ENCODE peak calls at places on chromosome 5, in seven cellular contexts. I is KBM-7, F is cerebellar cortex, P is fibroblast of villous mesenchyme, C is left colon, B is keratinocyte, N is fibroblast of lung. H is an unnamed sample.

GRCh38 chr5:114407783-114408182 is 45.9 kb downstream of the KCNN2 start:
- DNase-seq in I (no peak), F (peak; percentile 42), P (no peak), C (no peak), B (no peak), N (no peak), H (no peak)

GRCh38 chr5:10456583-10457562 is 15.2 kb downstream of the ROPN1L start:
- DNase-seq in I (no peak), F (no peak), P (peak; percentile 56), C (no peak), B (no peak), N (peak; percentile 67), H (no peak)

GRCh38 chr5:51651476-51651875 is 268.2 kb downstream of the ISL1 start:
- DNase-seq in I (no peak), F (no peak), P (no peak), C (no peak), B (no peak), N (no peak), H (no peak)

GRCh38 chr5:176768174-176768970 is 42.0 kb upstream of the UNC5A start:
- DNase-seq in I (no peak), F (no peak), P (no peak), C (no peak), B (no peak), N (no peak), H (no peak)

GRCh38 chr5:171953860-171954701 is 52.4 kb downstream of the FBXW11 start:
- DNase-seq in I (no peak), F (no peak), P (peak; percentile 49), C (no peak), B (peak; percentile 30), N (peak; percentile 69), H (peak; percentile 95)

GRCh38 chr5:54518146-54519082 is 855 bp downstream of the SNX18 start:
- DNase-seq in I (peak; percentile 43), F (no peak), P (no peak), C (peak; percentile 32), B (no peak), N (no peak), H (peak; percentile 47)

GRCh38 chr5:149747141-149747832 is 17.2 kb downstream of the PPARGC1B start:
- DNase-seq in I (no peak), F (no peak), P (no peak), C (peak; percentile 97), B (no peak), N (no peak), H (no peak)

GRCh38 chr5:42491699-42492098 is 68.5 kb downstream of the GHR start:
- DNase-seq in I (no peak), F (no peak), P (no peak), C (no peak), B (no peak), N (no peak), H (no peak)

GRCh38 chr5:125775896-125776295 is 647.3 kb upstream of the GRAMD2B start:
- DNase-seq in I (no peak), F (peak; percentile 51), P (no peak), C (no peak), B (no peak), N (no peak), H (no peak)

GRCh38 chr5:54212331-54212730 is 98.0 kb downstream of the ARL15 start:
- DNase-seq in I (no peak), F (no peak), P (no peak), C (no peak), B (no peak), N (no peak), H (no peak)

GRCh38 chr5:169299146-169299545 is 1.8 kb downstream of the SLIT3 start:
- DNase-seq in I (no peak), F (peak; percentile 51), P (no peak), C (no peak), B (no peak), N (peak; percentile 4), H (no peak)

GRCh38 chr5:82365026-82365425 is 86.9 kb upstream of the RPS23 start:
- DNase-seq in I (no peak), F (no peak), P (no peak), C (no peak), B (no peak), N (no peak), H (no peak)

GRCh38 chr5:98774192-98775046 is 956 bp downstream of the RGMB start:
- DNase-seq in I (peak; percentile 48), F (peak; percentile 54), P (peak; percentile 86), C (peak; percentile 65), B (no peak), N (peak; percentile 79), H (peak; percentile 82)

GRCh38 chr5:43232943-43233833 is 41.2 kb downstream of the NIM1K start:
- DNase-seq in I (no peak), F (peak; percentile 11), P (no peak), C (no peak), B (no peak), N (no peak), H (no peak)

GRCh38 chr5:84752780-84753179 is 368.1 kb upstream of the EDIL3 start:
- DNase-seq in I (no peak), F (no peak), P (no peak), C (no peak), B (no peak), N (no peak), H (no peak)

GRCh38 chr5:97888439-97888838 is 705.4 kb upstream of the RIOK2 start:
- DNase-seq in I (no peak), F (no peak), P (no peak), C (no peak), B (no peak), N (no peak), H (no peak)

GRCh38 chr5:172868924-172869565 is 35.0 kb downstream of the ERGIC1 start:
- DNase-seq in I (no peak), F (peak; percentile 81), P (peak; percentile 95), C (peak; percentile 77), B (peak; percentile 35), N (peak; percentile 96), H (no peak)

GRCh38 chr5:81852277-81853004 is 101.5 kb upstream of the SSBP2 start:
- DNase-seq in I (peak; percentile 69), F (peak; percentile 62), P (peak; percentile 34), C (peak; percentile 27), B (no peak), N (peak; percentile 40), H (no peak)

GRCh38 chr5:128254789-128255188 is 171.2 kb downstream of the SLC12A2 start:
- DNase-seq in I (no peak), F (no peak), P (peak; percentile 33), C (no peak), B (no peak), N (no peak), H (no peak)

GRCh38 chr5:178296066-178296465 is 63.5 kb upstream of the PHYKPL start:
- DNase-seq in I (no peak), F (no peak), P (no peak), C (peak; percentile 12), B (no peak), N (no peak), H (no peak)

GRCh38 chr5:121424976-121425375 is 426.7 kb upstream of the FTMT start:
- DNase-seq in I (no peak), F (no peak), P (no peak), C (no peak), B (no peak), N (no peak), H (no peak)

GRCh38 chr5:151671979-151672378 is 14.7 kb downstream of the SPARC start:
- DNase-seq in I (no peak), F (no peak), P (peak; percentile 64), C (no peak), B (no peak), N (no peak), H (no peak)

GRCh38 chr5:78755822-78756429 is 107.4 kb upstream of the LHFPL2 start:
- DNase-seq in I (no peak), F (peak; percentile 41), P (peak; percentile 48), C (no peak), B (no peak), N (peak; percentile 14), H (no peak)

GRCh38 chr5:33854733-33855151 is 37.0 kb downstream of the ADAMTS12 start:
- DNase-seq in I (no peak), F (no peak), P (peak; percentile 74), C (no peak), B (no peak), N (peak; percentile 71), H (no peak)

GRCh38 chr5:95771892-95772291 is 40.8 kb downstream of the RHOBTB3 start:
- DNase-seq in I (no peak), F (no peak), P (no peak), C (no peak), B (no peak), N (no peak), H (no peak)

GRCh38 chr5:172414618-172415599 is 39.4 kb downstream of the SH3PXD2B start:
- DNase-seq in I (no peak), F (no peak), P (no peak), C (peak; percentile 72), B (no peak), N (no peak), H (no peak)

GRCh38 chr5:113514263-113514590 is 733 bp downstream of the YTHDC2 start:
- DNase-seq in I (peak; percentile 17), F (no peak), P (no peak), C (no peak), B (no peak), N (no peak), H (peak; percentile 0)

GRCh38 chr5:2801602-2802525 is 50.4 kb upstream of the IRX2 start:
- DNase-seq in I (no peak), F (no peak), P (no peak), C (no peak), B (no peak), N (no peak), H (no peak)

GRCh38 chr5:113166285-113166684 is 189.7 kb downstream of the DCP2 start:
- DNase-seq in I (no peak), F (no peak), P (peak; percentile 89), C (no peak), B (no peak), N (peak; percentile 76), H (no peak)

H was measured in OCI-M1.